ENCODE peak calls at places on chromosomes 2 and 18, in ten cellular contexts. One of them, this sample, is unnamed.

GRCh38 chr2:111155610-111156009 is 34.9 kb downstream of the BCL2L11 start:
- DNase-seq in uterus: no peak
- DNase-seq in mesothelial cell of epicardium: no peak
- DNase-seq in GM06990: no peak
- DNase-seq in activated T-helper 1 cell treated with anti-CD3 and anti-CD28 coated beads, Interleukin-12 subunit alpha, Interleukin-12 subunit beta, Interleukin-2, Interleukin-4 antibody, amounts not matched to agents 30 ng/mL and 10 ng/mL and 1 ng/mL, durations not matched to agents 14 hours and 24 hours and 36 hours: no peak
- DNase-seq in occipital lobe: no peak
- DNase-seq in body of pancreas: no peak
- DNase-seq in iris pigment epithelial cell: peak
- DNase-seq in K562: no peak
- DNase-seq in DMS 273 treated with DMSO at 0.1 percent for 48 hours: no peak
- DNase-seq in this sample: no peak

GRCh38 chr2:16252251-16252650 is 311.9 kb downstream of the MYCN start:
- DNase-seq in uterus: no peak
- DNase-seq in mesothelial cell of epicardium: no peak
- DNase-seq in GM06990: no peak
- DNase-seq in activated T-helper 1 cell treated with anti-CD3 and anti-CD28 coated beads, Interleukin-12 subunit alpha, Interleukin-12 subunit beta, Interleukin-2, Interleukin-4 antibody, amounts not matched to agents 30 ng/mL and 10 ng/mL and 1 ng/mL, durations not matched to agents 14 hours and 24 hours and 36 hours: no peak
- DNase-seq in occipital lobe: no peak
- DNase-seq in body of pancreas: no peak
- DNase-seq in iris pigment epithelial cell: no peak
- DNase-seq in K562: no peak
- DNase-seq in DMS 273 treated with DMSO at 0.1 percent for 48 hours: no peak
- DNase-seq in this sample: no peak

GRCh38 chr18:32956591-32957310 is 183.9 kb upstream of the KLHL14 start:
- DNase-seq in uterus: no peak
- DNase-seq in mesothelial cell of epicardium: no peak
- DNase-seq in GM06990: no peak
- DNase-seq in activated T-helper 1 cell treated with anti-CD3 and anti-CD28 coated beads, Interleukin-12 subunit alpha, Interleukin-12 subunit beta, Interleukin-2, Interleukin-4 antibody, amounts not matched to agents 30 ng/mL and 10 ng/mL and 1 ng/mL, durations not matched to agents 14 hours and 24 hours and 36 hours: no peak
- DNase-seq in occipital lobe: no peak
- DNase-seq in body of pancreas: no peak
- DNase-seq in iris pigment epithelial cell: peak
- DNase-seq in K562: no peak
- DNase-seq in DMS 273 treated with DMSO at 0.1 percent for 48 hours: no peak
- DNase-seq in this sample: no peak

GRCh38 chr2:172878260-172878659 is 142.6 kb downstream of the RAPGEF4 start:
- DNase-seq in uterus: no peak
- DNase-seq in mesothelial cell of epicardium: no peak
- DNase-seq in GM06990: no peak
- DNase-seq in activated T-helper 1 cell treated with anti-CD3 and anti-CD28 coated beads, Interleukin-12 subunit alpha, Interleukin-12 subunit beta, Interleukin-2, Interleukin-4 antibody, amounts not matched to agents 30 ng/mL and 10 ng/mL and 1 ng/mL, durations not matched to agents 14 hours and 24 hours and 36 hours: no peak
- DNase-seq in occipital lobe: no peak
- DNase-seq in body of pancreas: no peak
- DNase-seq in iris pigment epithelial cell: peak
- DNase-seq in K562: no peak
- DNase-seq in DMS 273 treated with DMSO at 0.1 percent for 48 hours: no peak
- DNase-seq in this sample: no peak

GRCh38 chr18:61946449-61946848 is 53.6 kb upstream of the RNF152 start:
- DNase-seq in uterus: no peak
- DNase-seq in mesothelial cell of epicardium: no peak
- DNase-seq in GM06990: no peak
- DNase-seq in activated T-helper 1 cell treated with anti-CD3 and anti-CD28 coated beads, Interleukin-12 subunit alpha, Interleukin-12 subunit beta, Interleukin-2, Interleukin-4 antibody, amounts not matched to agents 30 ng/mL and 10 ng/mL and 1 ng/mL, durations not matched to agents 14 hours and 24 hours and 36 hours: no peak
- DNase-seq in occipital lobe: no peak
- DNase-seq in body of pancreas: no peak
- DNase-seq in iris pigment epithelial cell: peak
- DNase-seq in K562: no peak
- DNase-seq in DMS 273 treated with DMSO at 0.1 percent for 48 hours: no peak
- DNase-seq in this sample: no peak

GRCh38 chr2:126988482-126988881 is 89.8 kb downstream of the TEX51 start:
- DNase-seq in uterus: no peak
- DNase-seq in mesothelial cell of epicardium: no peak
- DNase-seq in GM06990: no peak
- DNase-seq in activated T-helper 1 cell treated with anti-CD3 and anti-CD28 coated beads, Interleukin-12 subunit alpha, Interleukin-12 subunit beta, Interleukin-2, Interleukin-4 antibody, amounts not matched to agents 30 ng/mL and 10 ng/mL and 1 ng/mL, durations not matched to agents 14 hours and 24 hours and 36 hours: no peak
- DNase-seq in occipital lobe: no peak
- DNase-seq in body of pancreas: no peak
- DNase-seq in iris pigment epithelial cell: no peak
- DNase-seq in K562: no peak
- DNase-seq in DMS 273 treated with DMSO at 0.1 percent for 48 hours: no peak
- DNase-seq in this sample: no peak

GRCh38 chr18:13441731-13442130 is 223.2 kb downstream of the LDLRAD4 start:
- DNase-seq in uterus: no peak
- DNase-seq in mesothelial cell of epicardium: no peak
- DNase-seq in GM06990: no peak
- DNase-seq in activated T-helper 1 cell treated with anti-CD3 and anti-CD28 coated beads, Interleukin-12 subunit alpha, Interleukin-12 subunit beta, Interleukin-2, Interleukin-4 antibody, amounts not matched to agents 30 ng/mL and 10 ng/mL and 1 ng/mL, durations not matched to agents 14 hours and 24 hours and 36 hours: no peak
- DNase-seq in occipital lobe: no peak
- DNase-seq in body of pancreas: no peak
- DNase-seq in iris pigment epithelial cell: no peak
- DNase-seq in K562: no peak
- DNase-seq in DMS 273 treated with DMSO at 0.1 percent for 48 hours: no peak
- DNase-seq in this sample: no peak

GRCh38 chr18:24362757-24363156 is 34.9 kb downstream of the OSBPL1A start:
- DNase-seq in uterus: no peak
- DNase-seq in mesothelial cell of epicardium: no peak
- DNase-seq in GM06990: no peak
- DNase-seq in activated T-helper 1 cell treated with anti-CD3 and anti-CD28 coated beads, Interleukin-12 subunit alpha, Interleukin-12 subunit beta, Interleukin-2, Interleukin-4 antibody, amounts not matched to agents 30 ng/mL and 10 ng/mL and 1 ng/mL, durations not matched to agents 14 hours and 24 hours and 36 hours: no peak
- DNase-seq in occipital lobe: no peak
- DNase-seq in body of pancreas: no peak
- DNase-seq in iris pigment epithelial cell: no peak
- DNase-seq in K562: no peak
- DNase-seq in DMS 273 treated with DMSO at 0.1 percent for 48 hours: no peak
- DNase-seq in this sample: no peak

GRCh38 chr2:24492283-24493272 is 1.5 kb downstream of the NCOA1 start:
- DNase-seq in uterus: no peak
- DNase-seq in mesothelial cell of epicardium: no peak
- DNase-seq in GM06990: no peak
- DNase-seq in activated T-helper 1 cell treated with anti-CD3 and anti-CD28 coated beads, Interleukin-12 subunit alpha, Interleukin-12 subunit beta, Interleukin-2, Interleukin-4 antibody, amounts not matched to agents 30 ng/mL and 10 ng/mL and 1 ng/mL, durations not matched to agents 14 hours and 24 hours and 36 hours: no peak
- DNase-seq in occipital lobe: peak
- DNase-seq in body of pancreas: peak
- DNase-seq in iris pigment epithelial cell: peak
- DNase-seq in K562: no peak
- DNase-seq in DMS 273 treated with DMSO at 0.1 percent for 48 hours: no peak
- DNase-seq in this sample: no peak

GRCh38 chr2:161321944-161322343 is 13.7 kb downstream of the PSMD14 start:
- DNase-seq in uterus: no peak
- DNase-seq in mesothelial cell of epicardium: no peak
- DNase-seq in GM06990: no peak
- DNase-seq in activated T-helper 1 cell treated with anti-CD3 and anti-CD28 coated beads, Interleukin-12 subunit alpha, Interleukin-12 subunit beta, Interleukin-2, Interleukin-4 antibody, amounts not matched to agents 30 ng/mL and 10 ng/mL and 1 ng/mL, durations not matched to agents 14 hours and 24 hours and 36 hours: no peak
- DNase-seq in occipital lobe: no peak
- DNase-seq in body of pancreas: no peak
- DNase-seq in iris pigment epithelial cell: peak
- DNase-seq in K562: no peak
- DNase-seq in DMS 273 treated with DMSO at 0.1 percent for 48 hours: no peak
- DNase-seq in this sample: no peak

GRCh38 chr2:84741182-84741822 is 139.6 kb downstream of the TRABD2A start:
- DNase-seq in uterus: no peak
- DNase-seq in mesothelial cell of epicardium: no peak
- DNase-seq in GM06990: peak
- DNase-seq in activated T-helper 1 cell treated with anti-CD3 and anti-CD28 coated beads, Interleukin-12 subunit alpha, Interleukin-12 subunit beta, Interleukin-2, Interleukin-4 antibody, amounts not matched to agents 30 ng/mL and 10 ng/mL and 1 ng/mL, durations not matched to agents 14 hours and 24 hours and 36 hours: peak
- DNase-seq in occipital lobe: no peak
- DNase-seq in body of pancreas: no peak
- DNase-seq in iris pigment epithelial cell: peak
- DNase-seq in K562: no peak
- DNase-seq in DMS 273 treated with DMSO at 0.1 percent for 48 hours: no peak
- DNase-seq in this sample: no peak

GRCh38 chr2:20525041-20526035 is 78.5 kb downstream of the RHOB start:
- DNase-seq in uterus: peak
- DNase-seq in mesothelial cell of epicardium: no peak
- DNase-seq in GM06990: peak
- DNase-seq in activated T-helper 1 cell treated with anti-CD3 and anti-CD28 coated beads, Interleukin-12 subunit alpha, Interleukin-12 subunit beta, Interleukin-2, Interleukin-4 antibody, amounts not matched to agents 30 ng/mL and 10 ng/mL and 1 ng/mL, durations not matched to agents 14 hours and 24 hours and 36 hours: no peak
- DNase-seq in occipital lobe: no peak
- DNase-seq in body of pancreas: no peak
- DNase-seq in iris pigment epithelial cell: peak
- DNase-seq in K562: no peak
- DNase-seq in DMS 273 treated with DMSO at 0.1 percent for 48 hours: no peak
- DNase-seq in this sample: no peak

GRCh38 chr18:59502899-59503245 is 143.8 kb upstream of the LMAN1 start:
- DNase-seq in uterus: no peak
- DNase-seq in mesothelial cell of epicardium: no peak
- DNase-seq in GM06990: no peak
- DNase-seq in activated T-helper 1 cell treated with anti-CD3 and anti-CD28 coated beads, Interleukin-12 subunit alpha, Interleukin-12 subunit beta, Interleukin-2, Interleukin-4 antibody, amounts not matched to agents 30 ng/mL and 10 ng/mL and 1 ng/mL, durations not matched to agents 14 hours and 24 hours and 36 hours: no peak
- DNase-seq in occipital lobe: no peak
- DNase-seq in body of pancreas: no peak
- DNase-seq in iris pigment epithelial cell: no peak
- DNase-seq in K562: no peak
- DNase-seq in DMS 273 treated with DMSO at 0.1 percent for 48 hours: no peak
- DNase-seq in this sample: no peak